ENCODE peak calls at places on chromosomes 7 and 10, in seven cellular contexts. Z is CD8-positive, alpha-beta memory T cell; M is Karpas-422; G is memory B cell; B is ELR; P is ovary; D is GM12892. H is an unnamed sample.

GRCh38 chr10:101047961-101048892 is 13.6 kb upstream of the KAZALD1 start:
- DNase-seq in Z (no peak), P (no peak), G (no peak), B (no peak), D (no peak), M (no peak), H (no peak)

GRCh38 chr7:149569025-149569725 is 71.6 kb upstream of the ZNF746 start:
- DNase-seq in Z (no peak), M (no peak), B (no peak), G (no peak), D (no peak), P (no peak), H (no peak)

GRCh38 chr10:78313047-78313381 is 279.4 kb downstream of the RPS24 start:
- DNase-seq in G (no peak), D (no peak), Z (no peak), M (no peak), P (no peak), B (no peak), H (no peak)

GRCh38 chr7:150377116-150377979 is 1.8 kb upstream of the ZNF775 start:
- DNase-seq in D (no peak), B (no peak), G (no peak), P (no peak), M (no peak), Z (no peak), H (no peak)

GRCh38 chr7:131011976-131012375 is 278.0 kb upstream of the KLF14 start:
- DNase-seq in G (no peak), M (no peak), P (no peak), Z (no peak), D (no peak), B (peak), H (no peak)

GRCh38 chr10:13795653-13796555 is 209.1 kb downstream of the PRPF18 start:
- DNase-seq in B (no peak), P (no peak), G (no peak), D (no peak), M (no peak), Z (no peak), H (no peak)

GRCh38 chr7:73622909-73623797 is 1.2 kb downstream of the MLXIPL start:
- DNase-seq in D (no peak), Z (no peak), M (no peak), B (no peak), G (no peak), P (peak), H (no peak)

GRCh38 chr10:47383254-47384147 is 592 bp downstream of the ZNF488 start:
- DNase-seq in G (no peak), B (no peak), P (peak), Z (no peak), D (no peak), M (no peak), H (no peak)

GRCh38 chr10:59857049-59857448 is 49.3 kb downstream of the CCDC6 start:
- DNase-seq in B (no peak), D (no peak), G (no peak), M (no peak), P (no peak), Z (no peak), H (no peak)

GRCh38 chr7:92354214-92354613 is 93.1 kb upstream of the GATAD1 start:
- DNase-seq in M (no peak), P (no peak), B (no peak), G (no peak), D (no peak), Z (no peak), H (no peak)